ENCODE peak calls at places on chromosome 4, in four cellular contexts. H is GM20000, K is sigmoid colon, C is astrocyte of the spinal cord. F is an unnamed sample.

GRCh38 chr4:112214397-112215264 is 17.0 kb upstream of the AP1AR start:
- DNase-seq in H (no peak), K (no peak), C (peak), F (no peak)

GRCh38 chr4:83150563-83151330 is 36.2 kb upstream of the PLAC8 start:
- DNase-seq in H (no peak), K (no peak), C (no peak), F (no peak)

GRCh38 chr4:6030679-6031078 is 12.4 kb upstream of the C4orf50 start:
- DNase-seq in H (no peak), K (no peak), C (no peak), F (no peak)

GRCh38 chr4:145271194-145271593 is 90.8 kb upstream of the OTUD4 start:
- DNase-seq in H (no peak), K (no peak), C (no peak), F (no peak)

GRCh38 chr4:113077611-113078010 is 28.2 kb downstream of the ANK2 start:
- DNase-seq in H (no peak), K (no peak), C (no peak), F (no peak)

GRCh38 chr4:174192943-174193342 is 90.5 kb downstream of the FBXO8 start:
- DNase-seq in H (no peak), K (no peak), C (no peak), F (no peak)

GRCh38 chr4:55385201-55385649 is 10.5 kb upstream of the TMEM165 start:
- DNase-seq in H (no peak), K (no peak), C (no peak), F (no peak)

GRCh38 chr4:6917445-6918241 is 8.0 kb downstream of the TBC1D14 start:
- DNase-seq in H (peak), K (peak), C (peak), F (peak)

GRCh38 chr4:27149541-27150212 is 289.0 kb downstream of the STIM2 start:
- DNase-seq in H (no peak), K (no peak), C (peak), F (no peak)

GRCh38 chr4:148946271-148946670 is 504.1 kb upstream of the NR3C2 start:
- DNase-seq in H (no peak), K (no peak), C (no peak), F (no peak)

GRCh38 chr4:165915215-165915614 is 42.2 kb downstream of the TLL1 start:
- DNase-seq in H (no peak), K (no peak), C (no peak), F (no peak)

GRCh38 chr4:83852085-83852451 is 316.2 kb downstream of the GPAT3 start:
- DNase-seq in H (no peak), K (no peak), C (peak), F (no peak)

GRCh38 chr4:45527160-45527559 is 596.7 kb downstream of the GABRG1 start:
- DNase-seq in H (no peak), K (no peak), C (no peak), F (no peak)

GRCh38 chr4:183333983-183334382 is 11.8 kb upstream of the CLDN24 start:
- DNase-seq in H (no peak), K (no peak), C (no peak), F (no peak)

GRCh38 chr4:38805530-38806145 is 1.0 kb upstream of the TLR1 start:
- DNase-seq in H (peak), K (no peak), C (no peak), F (peak)

GRCh38 chr4:176927664-176928063 is 134.9 kb upstream of the VEGFC start:
- DNase-seq in H (no peak), K (no peak), C (peak), F (no peak)

GRCh38 chr4:66794635-66795034 is 750.7 kb downstream of the CENPC start:
- DNase-seq in H (no peak), K (no peak), C (no peak), F (no peak)

DNA sequence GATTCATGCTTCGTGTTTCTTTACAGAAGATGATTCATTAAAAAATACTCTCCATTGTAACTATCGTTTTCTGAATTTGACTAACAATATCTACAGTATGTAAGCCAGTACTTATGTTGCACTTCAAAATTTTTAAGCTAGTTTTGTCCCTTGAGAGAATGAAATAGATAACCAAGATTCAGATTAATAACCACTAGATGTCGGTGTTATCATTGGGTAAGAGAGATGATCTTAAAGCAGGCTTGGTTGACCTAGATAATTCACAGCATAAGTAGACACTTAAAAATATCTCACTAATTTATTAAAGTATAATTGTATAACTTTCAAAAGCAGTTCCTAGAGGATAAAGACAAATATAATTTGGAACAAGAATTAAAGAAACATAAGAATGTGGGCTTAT is 430.9 kb downstream of the C4orf33 start:
- DNase-seq in H (no peak), K (no peak), C (no peak), F (no peak)
- TF ChIP-seq CTCF in H (no peak), K (no peak), C (no peak), F (no peak)

GRCh38 chr4:184745747-184746531 is 12.0 kb upstream of the CENPU start:
- DNase-seq in H (peak), K (peak), C (peak), F (no peak)

GRCh38 chr4:184744251-184744650 is 10.4 kb upstream of the CENPU start:
- DNase-seq in H (no peak), K (no peak), C (no peak), F (no peak)

GRCh38 chr4:184747034-184747830 is 13.3 kb upstream of the CENPU start:
- DNase-seq in H (no peak), K (no peak), C (no peak), F (no peak)

GRCh38 chr4:184748251-184748652 is 14.4 kb upstream of the CENPU start:
- DNase-seq in H (no peak), K (no peak), C (no peak), F (no peak)

DNA sequence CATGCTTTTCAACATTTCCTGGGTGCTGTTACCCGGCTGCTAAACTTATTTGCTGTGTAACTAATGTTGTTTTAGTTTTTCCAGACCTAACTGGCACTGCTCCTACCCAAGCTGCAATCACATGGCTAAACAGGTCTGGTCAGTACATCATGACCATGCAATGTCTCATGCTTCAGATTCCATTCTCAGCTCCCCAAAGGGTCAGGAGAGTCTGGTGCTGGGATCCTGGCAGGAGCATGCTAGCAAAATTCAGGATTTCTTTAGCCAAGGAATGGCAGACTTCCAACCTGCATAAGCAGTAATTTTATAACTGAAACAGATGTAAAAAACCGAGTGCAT is 12.6 kb upstream of the CENPU start:
- DNase-seq in H (no peak), K (peak), C (peak), F (no peak)
- TF ChIP-seq CTCF in H (no peak), K (no peak), C (no peak), F (no peak)

GRCh38 chr4:139890810-139891209 is 225.2 kb downstream of the MGST2 start:
- DNase-seq in H (no peak), K (no peak), C (peak), F (no peak)
- TF ChIP-seq CTCF in H (no peak), K (no peak), C (no peak), F (no peak)

DNA sequence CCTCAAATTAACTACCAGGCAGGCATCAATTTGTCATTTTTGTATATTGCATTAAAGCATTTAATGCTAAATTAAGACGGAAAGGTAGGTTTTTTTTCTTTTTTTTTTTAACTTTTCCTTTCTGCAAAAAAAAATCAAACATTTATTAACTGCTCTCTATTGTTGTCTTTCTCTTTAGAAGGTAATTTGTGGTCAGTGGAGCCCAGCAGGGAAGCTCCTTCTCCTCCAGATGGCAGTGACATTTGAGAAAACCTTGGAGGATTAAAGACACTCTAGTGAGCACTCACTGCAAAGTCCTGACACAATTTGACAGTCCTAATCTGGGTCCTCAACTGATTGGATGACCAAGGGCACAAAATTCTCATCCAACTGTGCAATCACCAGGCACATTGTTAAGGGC is 102.4 kb downstream of the SLIT2 start:
- DNase-seq in H (no peak), K (no peak), C (peak), F (no peak)
- TF ChIP-seq CTCF in H (no peak), K (no peak), C (no peak), F (no peak)